ENCODE peak calls at places on chromosomes 13 and 19, in five cellular contexts. W is HEK293T, S is H1, O is NT2/D1, J is GM12878. E is an unnamed sample.

GRCh38 chr13:44768233-44768632 is 192.1 kb upstream of the TSC22D1 start:
- DNase-seq in J (peak), O (no peak), S (no peak), W (no peak), E (no peak)

GRCh38 chr13:42553098-42554046 is 20.6 kb upstream of the TNFSF11 start:
- DNase-seq in J (no peak), W (no peak), S (no peak), O (no peak), E (no peak)

GRCh38 chr13:106986033-106986484 is 418.1 kb upstream of the ARGLU1 start:
- DNase-seq in O (peak), W (no peak), S (peak), J (no peak), E (no peak)

GRCh38 chr13:26534036-26534726 is 23.3 kb upstream of the WASF3 start:
- DNase-seq in J (no peak), S (no peak), O (no peak), W (no peak), E (no peak)

GRCh38 chr19:48283908-48284307 is 14.0 kb downstream of the ZNF114 start:
- DNase-seq in S (no peak), W (no peak), O (no peak), J (no peak), E (no peak)

GRCh38 chr13:113110048-113110851 is 4.7 kb downstream of the F7 start:
- DNase-seq in S (no peak), J (no peak), O (no peak), W (no peak), E (no peak)

GRCh38 chr13:20127563-20128458 is 33.0 kb downstream of the GJA3 start:
- DNase-seq in S (no peak), W (peak), J (no peak), O (no peak), E (peak)

GRCh38 chr19:42121666-42122069 is 10.6 kb downstream of the POU2F2 start:
- DNase-seq in W (no peak), S (no peak), O (no peak), J (peak), E (no peak)

GRCh38 chr19:17645339-17645963 is 42.7 kb downstream of the UNC13A start:
- DNase-seq in O (no peak), W (no peak), J (no peak), S (no peak), E (no peak)

GRCh38 chr13:32205426-32206096 is 109.6 kb downstream of the ZAR1L start:
- DNase-seq in J (no peak), S (no peak), O (no peak), W (no peak), E (no peak)

GRCh38 chr19:44644391-44645016 is 794 bp downstream of the PVR start:
- DNase-seq in W (peak), O (no peak), J (no peak), S (peak), E (peak)
- TF ChIP-seq SUZ12 in W (no peak), O (no peak), J (no peak), S (no peak), E (no peak)

GRCh38 chr19:708154-709141 is at the start of gene PALM:
- DNase-seq in S (no peak), W (peak), O (no peak), J (no peak), E (peak)
- TF ChIP-seq SUZ12 in S (no peak), W (no peak), O (no peak), J (no peak), E (no peak)

GRCh38 chr19:5941673-5942072 is 27.6 kb downstream of the CAPS start:
- DNase-seq in W (no peak), J (no peak), O (no peak), S (no peak), E (no peak)
- TF ChIP-seq SUZ12 in W (no peak), J (no peak), O (no peak), S (no peak), E (no peak)

GRCh38 chr19:34359140-34359953 is 5.6 kb upstream of the GPI start:
- DNase-seq in W (peak), J (peak), S (peak), O (peak), E (peak)
- TF ChIP-seq SUZ12 in W (no peak), J (no peak), S (peak), O (no peak), E (no peak)

DNA sequence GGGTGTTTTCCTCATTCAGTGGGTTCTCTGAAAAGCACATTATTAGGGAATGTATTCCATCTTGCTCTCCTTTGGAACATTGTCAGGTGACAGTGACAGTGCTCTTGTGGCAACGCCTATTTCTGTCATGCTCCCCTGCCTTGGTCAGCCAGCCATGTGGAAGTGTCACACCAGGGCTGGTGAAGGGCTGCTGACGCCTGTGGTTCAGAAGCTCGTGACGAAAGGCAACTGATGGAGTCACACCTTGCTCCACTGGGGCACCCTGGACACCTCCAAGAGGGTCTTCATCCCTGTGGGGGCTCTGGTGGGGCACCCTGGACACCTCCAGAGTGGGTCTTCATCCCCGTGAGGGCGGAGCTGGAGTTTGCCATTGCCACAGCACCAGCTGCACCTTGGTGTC is 68.9 kb upstream of the GPR183 start:
- DNase-seq in W (no peak), J (no peak), S (no peak), O (no peak), E (no peak)
- TF ChIP-seq SUZ12 in W (no peak), J (no peak), S (no peak), O (no peak), E (no peak)

GRCh38 chr19:40716031-40716654 is 543 bp downstream of the COQ8B start:
- DNase-seq in O (no peak), S (no peak), J (peak), W (no peak), E (no peak)
- TF ChIP-seq SUZ12 in O (no peak), S (no peak), J (no peak), W (no peak), E (no peak)

DNA sequence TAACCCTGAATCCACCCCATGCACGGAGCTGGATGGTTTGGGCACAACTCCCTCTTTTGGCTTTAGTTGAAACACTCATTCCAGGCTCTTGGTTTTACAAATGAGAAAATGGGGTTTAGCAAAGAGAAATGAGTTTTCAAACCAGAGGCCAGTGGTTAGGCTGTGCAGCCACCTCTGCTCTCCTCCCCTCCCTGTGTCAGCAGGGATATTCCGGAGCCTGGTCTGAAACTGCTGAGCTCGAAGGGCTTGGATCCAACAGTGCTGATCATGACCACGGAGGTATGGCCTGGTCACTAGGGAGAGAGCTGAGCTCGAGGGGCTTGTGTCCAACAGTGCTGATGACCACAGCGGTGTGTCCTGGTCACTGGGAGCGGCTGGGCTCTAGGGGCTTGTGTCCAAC is 41.5 kb downstream of the ZNF787 start:
- DNase-seq in W (no peak), O (no peak), S (no peak), J (no peak), E (no peak)
- TF ChIP-seq SUZ12 in W (no peak), O (no peak), S (no peak), J (no peak), E (no peak)

GRCh38 chr19:58406818-58407657 is 1.4 kb upstream of the ZNF584 start:
- DNase-seq in S (no peak), J (no peak), W (no peak), O (no peak), E (peak)
- TF ChIP-seq SUZ12 in S (no peak), J (no peak), W (no peak), O (no peak), E (no peak)

GRCh38 chr19:1847684-1848398 is 442 bp downstream of the REXO1 start:
- DNase-seq in W (peak), O (no peak), J (no peak), S (no peak), E (peak)

GRCh38 chr19:1846517-1847205 is 1.6 kb downstream of the REXO1 start:
- DNase-seq in J (no peak), O (no peak), S (no peak), W (no peak), E (no peak)

GRCh38 chr19:1845642-1846041 is 2.6 kb downstream of the REXO1 start:
- DNase-seq in S (no peak), O (no peak), J (no peak), W (no peak), E (no peak)

GRCh38 chr19:1848399-1849131 is at the start of gene REXO1:
- DNase-seq in W (peak), J (peak), S (peak), O (peak), E (peak)

DNA sequence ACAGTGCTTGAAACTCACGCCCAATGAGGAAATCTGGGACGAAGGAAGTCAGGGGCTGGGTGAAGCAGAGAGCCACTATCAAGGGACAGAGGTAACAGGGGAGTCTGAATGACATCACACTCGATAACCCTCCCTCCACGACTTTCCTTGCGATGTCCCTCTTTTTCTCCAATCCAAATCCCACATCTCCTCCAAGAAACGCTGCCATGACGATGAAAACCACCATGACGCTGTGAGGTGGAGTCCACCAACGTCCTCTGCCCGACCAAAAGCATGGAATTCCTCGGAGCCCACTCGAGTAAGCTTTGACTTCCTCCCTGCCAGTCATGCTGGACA is 967 bp downstream of the REXO1 start:
- DNase-seq in S (no peak), J (no peak), W (no peak), O (no peak), E (no peak)
- TF ChIP-seq SUZ12 in S (no peak), J (no peak), W (no peak), O (no peak), E (no peak)

GRCh38 chr13:33349996-33350826 is 64.7 kb upstream of the STARD13 start:
- DNase-seq in J (no peak), O (no peak), W (peak), S (no peak), E (no peak)
- TF ChIP-seq SUZ12 in J (no peak), O (peak), W (no peak), S (peak), E (no peak)

E was measured in HepG2.